ENCODE peak calls at places on chromosomes 2 and 18, in nine cellular contexts. Y, Z, C, T, Q, S, B, V and P are unnamed samples.

GRCh38 chr2:170261566-170261965 is 83.6 kb downstream of the MYO3B start:
- DNase-seq in Y (no peak), Z (no peak), C (no peak), T (no peak), Q (no peak), S (no peak), B (no peak), V (no peak), P (no peak)

GRCh38 chr2:27370026-27370815 is at the start of the genes EIF2B4 and SNX17:
- DNase-seq in Y (peak), Z (peak), C (peak), T (peak), Q (peak), S (peak), B (peak), V (peak), P (peak)

GRCh38 chr2:11326692-11327211 is 17.7 kb downstream of the ROCK2 start:
- DNase-seq in Y (no peak), Z (no peak), C (no peak), T (no peak), Q (no peak), S (no peak), B (no peak), V (no peak), P (no peak)

GRCh38 chr2:207617011-207617671 is 8.1 kb downstream of the METTL21A start:
- DNase-seq in Y (no peak), Z (no peak), C (no peak), T (no peak), Q (no peak), S (no peak), B (peak), V (no peak), P (peak)

GRCh38 chr2:31142106-31142505 is 3.9 kb upstream of the GALNT14 start:
- DNase-seq in Y (no peak), Z (no peak), C (no peak), T (no peak), Q (no peak), S (no peak), B (no peak), V (no peak), P (no peak)

GRCh38 chr18:13831864-13832508 is 8.0 kb downstream of the MC5R start:
- DNase-seq in Y (no peak), Z (peak), C (no peak), T (no peak), Q (no peak), S (no peak), B (peak), V (peak), P (no peak)

GRCh38 chr2:216539791-216540241 is 41.2 kb downstream of the RPL37A start:
- DNase-seq in Y (no peak), Z (no peak), C (peak), T (peak), Q (peak), S (no peak), B (no peak), V (peak), P (no peak)

GRCh38 chr18:21110667-21111350 is 804 bp downstream of the ROCK1 start:
- DNase-seq in Y (peak), Z (no peak), C (peak), T (peak), Q (peak), S (peak), B (no peak), V (peak), P (no peak)

GRCh38 chr2:130827502-130828251 is 9.0 kb upstream of the ARHGEF4 start:
- DNase-seq in Y (no peak), Z (no peak), C (no peak), T (no peak), Q (peak), S (no peak), B (no peak), V (no peak), P (peak)

GRCh38 chr18:74013955-74014354 is 133.7 kb downstream of the FBXO15 start:
- DNase-seq in Y (no peak), Z (no peak), C (no peak), T (peak), Q (no peak), S (no peak), B (no peak), V (no peak), P (no peak)

GRCh38 chr2:27306657-27307544 is 1.3 kb downstream of the UCN start:
- DNase-seq in Y (peak), Z (no peak), C (no peak), T (no peak), Q (peak), S (no peak), B (no peak), V (no peak), P (no peak)

GRCh38 chr18:31426021-31426420 is 21.5 kb upstream of the DSG3 start:
- DNase-seq in Y (no peak), Z (no peak), C (no peak), T (no peak), Q (no peak), S (no peak), B (no peak), V (no peak), P (no peak)

GRCh38 chr2:42513252-42513918 is 19.6 kb upstream of the KCNG3 start:
- DNase-seq in Y (no peak), Z (peak), C (peak), T (no peak), Q (no peak), S (peak), B (peak), V (peak), P (peak)

GRCh38 chr2:88227446-88227845 is 57.3 kb downstream of the THNSL2 start:
- DNase-seq in Y (no peak), Z (no peak), C (no peak), T (no peak), Q (no peak), S (no peak), B (peak), V (no peak), P (peak)

GRCh38 chr2:88538362-88538917 is 85.9 kb upstream of the FOXI3 start:
- DNase-seq in Y (no peak), Z (no peak), C (no peak), T (no peak), Q (no peak), S (no peak), B (no peak), V (no peak), P (no peak)

GRCh38 chr2:10084567-10084910 is 4.3 kb upstream of the CYS1 start:
- DNase-seq in Y (no peak), Z (no peak), C (no peak), T (no peak), Q (no peak), S (no peak), B (no peak), V (no peak), P (no peak)

GRCh38 chr2:106030287-106031268 is 163.5 kb downstream of the UXS1 start:
- DNase-seq in Y (no peak), Z (peak), C (peak), T (peak), Q (no peak), S (peak), B (no peak), V (no peak), P (no peak)

GRCh38 chr2:42359894-42360483 is 1.0 kb downstream of the COX7A2L start:
- DNase-seq in Y (no peak), Z (no peak), C (no peak), T (no peak), Q (no peak), S (no peak), B (no peak), V (no peak), P (no peak)

GRCh38 chr2:224350703-224351102 is 51.2 kb downstream of the FAM124B start:
- DNase-seq in Y (no peak), Z (no peak), C (no peak), T (no peak), Q (no peak), S (no peak), B (no peak), V (no peak), P (no peak)

GRCh38 chr18:78969574-78970315 is 9.9 kb upstream of the SALL3 start:
- DNase-seq in Y (no peak), Z (no peak), C (no peak), T (no peak), Q (no peak), S (no peak), B (no peak), V (no peak), P (no peak)

GRCh38 chr18:74994502-74995403 is 214.2 kb downstream of the PTGR3 start:
- DNase-seq in Y (no peak), Z (no peak), C (no peak), T (no peak), Q (no peak), S (no peak), B (no peak), V (no peak), P (no peak)

GRCh38 chr2:240229603-240230423 is 89.4 kb upstream of the OTOS start:
- DNase-seq in Y (no peak), Z (no peak), C (no peak), T (peak), Q (peak), S (no peak), B (no peak), V (peak), P (no peak)

GRCh38 chr2:3223080-3223923 is 154.3 kb downstream of the EIPR1 start:
- DNase-seq in Y (no peak), Z (no peak), C (no peak), T (no peak), Q (no peak), S (peak), B (no peak), V (no peak), P (no peak)

GRCh38 chr2:71675296-71675695 is 221.9 kb downstream of the DYSF start:
- DNase-seq in Y (no peak), Z (no peak), C (peak), T (peak), Q (peak), S (no peak), B (no peak), V (peak), P (no peak)

GRCh38 chr2:241548451-241548835 is 10.1 kb upstream of the BOK start:
- DNase-seq in Y (no peak), Z (no peak), C (no peak), T (no peak), Q (peak), S (no peak), B (no peak), V (no peak), P (no peak)

GRCh38 chr18:44503854-44504253 is 176.8 kb upstream of the SETBP1 start:
- DNase-seq in Y (no peak), Z (no peak), C (no peak), T (no peak), Q (no peak), S (no peak), B (no peak), V (no peak), P (no peak)

GRCh38 chr2:62423235-62423634 is 82.8 kb downstream of the TMEM17 start:
- DNase-seq in Y (no peak), Z (peak), C (no peak), T (no peak), Q (no peak), S (no peak), B (peak), V (no peak), P (no peak)

GRCh38 chr2:30072250-30072842 is 74.5 kb upstream of the YPEL5 start:
- DNase-seq in Y (peak), Z (peak), C (peak), T (peak), Q (no peak), S (peak), B (peak), V (peak), P (peak)

GRCh38 chr18:47979611-47980200 is 49.2 kb upstream of the SMAD2 start:
- DNase-seq in Y (no peak), Z (no peak), C (peak), T (no peak), Q (no peak), S (no peak), B (no peak), V (peak), P (no peak)

GRCh38 chr2:64383881-64384280 is 70.1 kb upstream of the LGALSL start:
- DNase-seq in Y (no peak), Z (no peak), C (no peak), T (no peak), Q (no peak), S (no peak), B (no peak), V (no peak), P (no peak)

GRCh38 chr2:16238756-16239150 is 298.4 kb downstream of the MYCN start:
- DNase-seq in Y (no peak), Z (no peak), C (no peak), T (no peak), Q (no peak), S (no peak), B (no peak), V (no peak), P (no peak)

GRCh38 chr2:241950878-241951331 is 81.4 kb downstream of the RTP5 start:
- DNase-seq in Y (peak), Z (peak), C (peak), T (peak), Q (peak), S (peak), B (peak), V (peak), P (peak)

GRCh38 chr2:113281920-113282746 is 3.4 kb upstream of the PAX8 start:
- DNase-seq in Y (no peak), Z (peak), C (no peak), T (no peak), Q (no peak), S (no peak), B (no peak), V (no peak), P (no peak)

DNA sequence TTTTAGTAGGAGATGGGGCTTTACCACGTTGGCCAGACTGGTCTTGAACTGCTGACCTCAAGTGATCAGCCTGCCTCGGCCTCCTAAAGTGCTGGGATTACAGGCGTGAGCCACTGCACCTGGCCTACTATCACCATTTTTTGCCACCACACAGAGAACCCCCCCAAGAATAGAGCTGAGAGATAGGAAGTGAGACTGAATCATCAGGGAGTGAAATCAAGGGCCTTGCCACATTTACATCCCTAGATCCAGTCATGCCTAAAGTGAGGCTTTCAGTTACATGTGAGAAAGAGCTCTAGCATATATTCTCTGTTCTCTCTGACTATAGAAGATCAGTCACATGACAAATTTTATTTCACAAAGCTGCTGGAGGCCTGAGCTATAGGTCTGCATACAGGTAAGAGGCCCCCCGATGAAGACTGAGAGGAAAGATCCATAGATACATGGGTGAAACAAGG is 28.0 kb upstream of the KCMF1 start:
- DNase-seq in Y (no peak), Z (no peak), C (no peak), T (no peak), Q (no peak), S (no peak), B (no peak), V (no peak), P (no peak)
- TF ChIP-seq POLR2A in Y (no peak), Z (no peak), C (no peak), T (no peak), Q (no peak), S (no peak), B (no peak), V (no peak), P (no peak)

DNA sequence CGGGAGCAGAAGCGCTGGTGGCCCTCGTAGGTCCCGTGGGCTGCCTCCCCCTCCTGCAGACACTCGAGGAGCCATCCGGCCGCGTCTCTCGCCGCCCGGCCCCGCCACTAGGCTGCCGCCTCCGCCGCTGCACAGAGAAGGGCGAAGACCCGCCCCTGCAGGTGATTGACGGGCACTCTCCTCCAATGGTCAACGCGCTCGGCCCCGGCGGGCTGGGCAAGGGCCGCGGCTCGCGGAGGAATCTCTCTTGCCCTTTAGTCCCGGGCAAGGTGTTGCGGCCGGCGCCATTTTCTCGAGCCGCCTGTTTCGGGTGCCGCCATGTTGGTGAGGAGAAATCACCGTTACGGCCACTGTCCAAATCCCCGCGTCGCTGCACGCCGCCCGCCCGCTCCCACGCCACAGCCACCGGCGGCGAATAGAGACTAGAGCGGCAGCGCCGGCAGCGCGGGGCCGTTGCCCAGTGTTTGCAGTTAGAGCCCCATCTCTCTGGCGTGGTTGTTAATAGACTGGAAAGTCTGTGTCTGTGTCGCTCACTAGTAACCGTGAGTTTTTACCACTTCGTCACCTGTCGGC is at the start of gene ZC3H6:
- DNase-seq in Y (peak), Z (peak), C (peak), T (peak), Q (peak), S (peak), B (peak), V (peak), P (peak)
- TF ChIP-seq POLR2A in Y (peak), Z (peak), C (peak), T (peak), Q (peak), S (peak), B (peak), V (peak), P (peak)

GRCh38 chr2:171320208-171320621 is 113.6 kb downstream of the METTL8 start:
- DNase-seq in Y (no peak), Z (no peak), C (no peak), T (no peak), Q (no peak), S (no peak), B (no peak), V (no peak), P (no peak)
- TF ChIP-seq POLR2A in Y (no peak), Z (no peak), C (no peak), T (no peak), Q (no peak), S (peak), B (no peak), V (no peak), P (no peak)

DNA sequence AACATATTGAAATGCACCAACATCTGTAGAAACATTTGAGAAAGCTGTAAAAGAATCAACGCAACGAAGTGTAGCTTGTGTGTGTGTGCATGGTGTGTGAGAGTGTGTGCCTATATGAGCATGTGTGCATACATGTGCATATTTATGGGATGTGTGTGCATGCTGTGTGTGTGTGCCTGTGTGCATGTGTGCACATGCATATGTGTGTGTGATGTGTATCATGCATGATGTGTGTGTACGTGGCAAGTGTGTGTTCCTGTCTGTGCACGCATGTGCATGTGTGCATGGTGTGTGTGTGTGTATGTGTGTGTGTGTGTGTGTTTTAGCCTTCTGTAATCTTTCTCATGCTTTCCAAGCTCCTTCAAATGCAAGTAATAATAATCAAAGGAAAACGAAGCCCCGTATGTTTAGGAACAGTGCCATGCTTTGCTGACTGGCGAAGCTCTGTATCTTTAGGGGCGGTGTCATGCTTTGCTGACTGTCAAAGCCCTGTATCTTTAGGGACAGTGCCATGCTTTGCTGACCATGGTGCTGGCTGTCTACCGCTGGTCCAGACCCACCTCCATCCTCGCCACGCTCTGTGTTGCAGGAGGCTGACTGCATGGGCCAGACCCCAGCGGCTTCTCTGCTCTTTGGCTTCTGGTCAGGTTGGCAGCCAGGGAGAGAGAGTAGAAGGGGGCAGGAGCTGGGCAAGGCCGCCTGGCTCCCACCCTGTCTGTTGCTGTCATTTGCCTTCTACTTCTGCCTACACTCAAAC is 129.2 kb downstream of the ASB1 start:
- DNase-seq in Y (no peak), Z (no peak), C (no peak), T (no peak), Q (no peak), S (no peak), B (no peak), V (no peak), P (no peak)
- TF ChIP-seq POLR2A in Y (no peak), Z (no peak), C (no peak), T (no peak), Q (no peak), S (no peak), B (no peak), V (no peak), P (no peak)

GRCh38 chr2:158458617-158458920 is 1.8 kb downstream of the PKP4 start:
- DNase-seq in Y (no peak), Z (peak), C (no peak), T (no peak), Q (no peak), S (no peak), B (no peak), V (no peak), P (no peak)

GRCh38 chr2:158459161-158460003 is 2.6 kb downstream of the PKP4 start:
- DNase-seq in Y (no peak), Z (peak), C (no peak), T (no peak), Q (no peak), S (no peak), B (no peak), V (no peak), P (no peak)

GRCh38 chr2:158456309-158457066 is at the start of the genes CCDC148 and PKP4:
- DNase-seq in Y (peak), Z (peak), C (peak), T (peak), Q (peak), S (peak), B (peak), V (peak), P (peak)

GRCh38 chr2:158457092-158457825 is 507 bp downstream of the PKP4 start:
- DNase-seq in Y (peak), Z (peak), C (peak), T (peak), Q (peak), S (peak), B (no peak), V (peak), P (peak)

DNA sequence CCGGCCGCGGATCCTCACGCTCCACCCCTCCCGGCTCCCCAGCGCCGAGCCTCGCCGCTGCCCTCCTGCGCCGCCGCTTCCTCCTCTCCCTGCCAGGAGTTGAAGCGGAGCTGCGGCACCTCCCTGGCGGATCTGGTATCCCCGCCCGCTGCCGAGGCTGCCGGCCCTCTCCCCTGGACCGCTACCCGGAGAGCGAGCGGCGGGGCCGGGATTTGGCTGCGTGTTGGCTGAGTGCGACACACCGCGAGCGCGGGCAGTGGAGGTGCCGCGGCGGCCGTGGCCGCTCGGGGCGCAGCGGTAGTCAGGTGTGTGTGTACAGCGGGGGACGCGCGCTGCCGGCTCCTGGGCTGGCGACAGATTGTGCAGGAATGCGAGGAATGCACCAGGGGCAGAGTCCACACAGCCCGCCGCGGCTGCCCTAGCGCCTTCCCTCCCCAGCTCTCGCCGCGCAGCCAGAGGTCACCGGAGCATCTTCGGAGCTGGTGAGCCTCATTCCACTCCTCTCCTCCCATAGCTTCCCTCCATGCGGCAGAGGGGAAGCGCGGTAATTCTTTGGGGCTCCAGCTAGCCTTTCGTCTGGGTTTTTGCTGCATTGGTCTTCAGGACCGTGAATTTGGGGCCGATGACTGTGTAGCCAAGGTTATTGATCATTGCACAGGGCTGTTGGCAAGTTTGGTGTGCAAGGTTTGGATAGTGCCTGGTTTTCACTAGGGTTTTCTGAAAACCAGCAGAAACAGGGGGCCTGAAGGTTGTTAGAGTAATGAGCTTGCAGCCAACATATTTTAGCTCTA is 1.3 kb downstream of the PKP4 start:
- DNase-seq in Y (peak), Z (peak), C (peak), T (peak), Q (no peak), S (peak), B (no peak), V (peak), P (peak)
- TF ChIP-seq POLR2A in Y (no peak), Z (peak), C (peak), T (peak), Q (no peak), S (no peak), B (no peak), V (no peak), P (peak)